ENCODE peak calls at places on chromosome 3, in nine cellular contexts. V is esophagus muscularis mucosa, N is psoas muscle, I is testis, K is Panc1, O is cardiac muscle cell, P is bronchial epithelial cell, D is GM13976, F is foreskin fibroblast. J is an unnamed sample.

GRCh38 chr3:48997714-48998637 is 7.9 kb downstream of the P4HTM start:
- DNase-seq in N (no peak), D (peak), P (no peak), V (no peak), K (no peak), F (no peak), O (no peak), I (no peak), J (no peak)

GRCh38 chr3:175005193-175005592 is 146.1 kb downstream of the NAALADL2 start:
- DNase-seq in F (no peak), O (no peak), I (no peak), N (no peak), P (no peak), V (no peak), D (no peak), K (no peak), J (no peak)

GRCh38 chr3:53677406-53677805 is 168.8 kb downstream of the CHDH start:
- DNase-seq in O (no peak), I (peak), D (no peak), K (no peak), N (no peak), P (no peak), V (peak), F (no peak), J (no peak)

GRCh38 chr3:88203537-88204143 is 53.9 kb downstream of the C3orf38 start:
- DNase-seq in F (peak), D (peak), N (peak), I (peak), P (peak), V (no peak), K (peak), O (peak), J (peak)

GRCh38 chr3:112061152-112061551 is 25.0 kb upstream of the C3orf52 start:
- DNase-seq in V (no peak), O (peak), N (no peak), K (no peak), D (no peak), I (no peak), F (peak), P (no peak), J (no peak)

GRCh38 chr3:152200476-152201422 is 68.0 kb upstream of the MBNL1 start:
- DNase-seq in O (peak), D (no peak), V (no peak), N (no peak), K (no peak), I (no peak), P (no peak), F (peak), J (no peak)

GRCh38 chr3:19645093-19645492 is 288.9 kb downstream of the EFHB start:
- DNase-seq in O (no peak), N (no peak), D (peak), K (no peak), P (peak), V (no peak), I (no peak), F (no peak), J (no peak)

GRCh38 chr3:161371441-161372320 is at the start of gene SPTSSB:
- DNase-seq in I (no peak), V (no peak), F (peak), N (peak), P (peak), K (no peak), D (peak), O (peak), J (peak)

GRCh38 chr3:127706785-127707351 is 34.1 kb downstream of the ABTB1 start:
- DNase-seq in F (no peak), V (no peak), P (no peak), O (no peak), I (no peak), D (no peak), N (no peak), K (no peak), J (no peak)

GRCh38 chr3:30286007-30286669 is 320.3 kb upstream of the TGFBR2 start:
- DNase-seq in N (peak), K (peak), O (peak), F (peak), V (no peak), D (no peak), P (peak), I (peak), J (peak)

GRCh38 chr3:120093119-120093922 is 926 bp downstream of the GSK3B start:
- DNase-seq in D (no peak), O (peak), V (no peak), N (no peak), F (peak), P (peak), I (peak), K (no peak), J (peak)

GRCh38 chr3:159787191-159787590 is 201.4 kb upstream of the IL12A start:
- DNase-seq in K (peak), N (no peak), I (no peak), O (peak), D (no peak), V (no peak), P (peak), F (peak), J (peak)

GRCh38 chr3:185069583-185070030 is 83.3 kb downstream of the C3orf70 start:
- DNase-seq in F (no peak), I (no peak), K (no peak), O (no peak), V (no peak), N (no peak), P (no peak), D (no peak), J (no peak)

GRCh38 chr3:185067173-185067572 is 85.7 kb downstream of the C3orf70 start:
- DNase-seq in O (no peak), N (no peak), K (no peak), D (no peak), F (no peak), V (peak), P (no peak), I (no peak), J (no peak)

GRCh38 chr3:185069023-185069422 is 83.8 kb downstream of the C3orf70 start:
- DNase-seq in I (no peak), V (no peak), O (no peak), F (no peak), K (no peak), D (no peak), P (no peak), N (no peak), J (no peak)

GRCh38 chr3:185071401-185071800 is 81.5 kb downstream of the C3orf70 start:
- DNase-seq in V (no peak), K (no peak), P (no peak), O (no peak), D (no peak), F (no peak), N (no peak), I (no peak), J (no peak)

GRCh38 chr3:185070491-185071335 is 82.1 kb downstream of the C3orf70 start:
- DNase-seq in D (no peak), N (no peak), F (peak), O (peak), P (peak), K (no peak), V (no peak), I (peak), J (peak)
- TF ChIP-seq CTCF in D (no peak), N (no peak), F (peak), O (peak), P (peak), K (peak), V (no peak), I (no peak), J (no peak)

GRCh38 chr3:27464646-27465045 is 19.5 kb downstream of the SLC4A7 start:
- DNase-seq in F (no peak), K (no peak), D (no peak), I (peak), P (no peak), O (no peak), N (no peak), V (no peak), J (no peak)

GRCh38 chr3:27462228-27462627 is 22.0 kb downstream of the SLC4A7 start:
- DNase-seq in N (no peak), V (no peak), O (no peak), P (peak), D (no peak), K (no peak), I (no peak), F (no peak), J (no peak)

GRCh38 chr3:27468283-27468886 is 15.8 kb downstream of the SLC4A7 start:
- DNase-seq in O (no peak), I (no peak), K (no peak), F (no peak), D (no peak), P (no peak), N (no peak), V (no peak), J (no peak)

GRCh38 chr3:27472166-27472565 is 12.0 kb downstream of the SLC4A7 start:
- DNase-seq in K (no peak), O (no peak), I (no peak), D (no peak), P (no peak), F (peak), N (no peak), V (no peak), J (no peak)

DNA sequence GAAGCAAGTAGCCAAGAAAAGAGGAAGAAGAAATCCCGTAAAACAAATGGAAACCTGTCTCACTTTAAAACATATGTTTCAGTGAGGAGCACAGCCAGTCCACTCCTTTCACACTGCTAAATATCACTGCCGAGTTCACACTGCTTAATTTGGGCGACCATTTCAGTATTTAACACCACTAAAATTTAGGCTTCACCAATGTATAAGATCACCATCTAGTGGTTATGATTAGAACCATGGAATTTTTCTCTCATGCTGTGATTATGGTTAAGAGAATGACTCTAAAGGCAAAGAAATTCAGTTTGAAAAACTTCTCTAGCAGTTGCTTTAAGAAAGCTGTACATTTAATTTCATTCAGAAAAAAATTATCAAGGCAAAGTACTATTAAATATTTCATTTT is 16.6 kb downstream of the SLC4A7 start:
- DNase-seq in O (peak), K (no peak), D (peak), P (peak), V (no peak), F (peak), N (no peak), I (no peak), J (no peak)
- TF ChIP-seq CTCF in O (peak), K (peak), D (peak), P (peak), V (peak), F (peak), N (peak), I (peak), J (no peak)

DNA sequence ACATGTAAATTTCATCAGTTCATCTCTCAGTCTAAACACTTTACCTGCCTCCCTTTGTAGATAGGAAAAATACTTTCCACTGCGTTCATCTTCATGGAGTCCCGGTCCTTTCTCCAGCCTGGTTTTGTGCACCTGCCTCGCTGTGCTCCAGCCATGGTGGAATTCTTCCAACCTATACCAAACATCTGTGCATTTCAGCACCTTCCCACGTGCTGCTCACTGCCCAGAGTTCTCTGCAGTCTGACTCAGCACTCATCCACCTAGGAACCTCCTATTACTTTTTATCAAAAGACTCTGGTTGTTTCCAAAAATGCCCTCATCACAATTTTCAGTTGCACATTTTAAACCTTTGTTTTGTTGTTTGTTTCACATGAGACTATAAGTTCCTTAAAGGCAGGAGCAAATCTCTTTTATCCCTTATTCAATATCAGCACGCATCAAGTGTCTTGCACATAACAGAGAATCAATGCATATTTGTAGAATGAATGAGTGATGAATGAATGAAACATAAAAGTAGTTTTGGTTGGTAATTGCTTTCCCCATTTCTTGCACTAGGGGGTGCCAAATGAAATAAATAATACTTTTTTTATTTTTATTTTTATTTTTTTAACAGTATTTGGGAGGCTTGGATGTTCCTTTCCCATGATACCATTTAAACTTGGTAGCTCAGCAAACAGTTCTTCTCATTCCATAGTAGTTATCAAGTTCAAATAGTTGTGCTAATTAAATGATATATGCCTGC is 30.2 kb upstream of the ADAMTS9 start:
- DNase-seq in D (no peak), I (no peak), P (peak), O (peak), V (no peak), N (no peak), F (peak), K (no peak), J (no peak)
- TF ChIP-seq CTCF in D (no peak), I (no peak), P (peak), O (peak), V (peak), N (peak), F (peak), K (peak), J (no peak)

GRCh38 chr3:148459931-148460513 is 237.7 kb upstream of the AGTR1 start:
- DNase-seq in F (peak), V (no peak), O (peak), I (no peak), P (no peak), N (no peak), D (no peak), K (no peak), J (no peak)
- TF ChIP-seq CTCF in F (peak), V (peak), O (no peak), I (peak), P (peak), N (peak), D (no peak), K (peak), J (peak)

GRCh38 chr3:165206454-165207266 is 10.5 kb upstream of the SLITRK3 start:
- DNase-seq in V (no peak), O (peak), F (peak), N (peak), I (peak), P (peak), K (peak), D (peak), J (peak)

GRCh38 chr3:165201964-165202363 is 5.8 kb upstream of the SLITRK3 start:
- DNase-seq in V (no peak), F (no peak), K (no peak), I (no peak), D (no peak), N (no peak), P (no peak), O (no peak), J (no peak)

GRCh38 chr3:165210132-165210531 is 13.9 kb upstream of the SLITRK3 start:
- DNase-seq in P (no peak), F (no peak), V (no peak), I (no peak), O (no peak), D (no peak), N (no peak), K (no peak), J (no peak)

GRCh38 chr3:165202995-165203394 is 6.8 kb upstream of the SLITRK3 start:
- DNase-seq in V (no peak), D (no peak), P (no peak), F (no peak), K (no peak), I (no peak), O (no peak), N (no peak), J (no peak)

GRCh38 chr3:165204445-165204844 is 8.3 kb upstream of the SLITRK3 start:
- DNase-seq in F (no peak), N (no peak), V (no peak), D (no peak), O (no peak), K (no peak), I (no peak), P (no peak), J (no peak)
- TF ChIP-seq CTCF in F (no peak), N (no peak), V (no peak), D (no peak), O (no peak), K (no peak), I (no peak), P (no peak), J (no peak)

DNA sequence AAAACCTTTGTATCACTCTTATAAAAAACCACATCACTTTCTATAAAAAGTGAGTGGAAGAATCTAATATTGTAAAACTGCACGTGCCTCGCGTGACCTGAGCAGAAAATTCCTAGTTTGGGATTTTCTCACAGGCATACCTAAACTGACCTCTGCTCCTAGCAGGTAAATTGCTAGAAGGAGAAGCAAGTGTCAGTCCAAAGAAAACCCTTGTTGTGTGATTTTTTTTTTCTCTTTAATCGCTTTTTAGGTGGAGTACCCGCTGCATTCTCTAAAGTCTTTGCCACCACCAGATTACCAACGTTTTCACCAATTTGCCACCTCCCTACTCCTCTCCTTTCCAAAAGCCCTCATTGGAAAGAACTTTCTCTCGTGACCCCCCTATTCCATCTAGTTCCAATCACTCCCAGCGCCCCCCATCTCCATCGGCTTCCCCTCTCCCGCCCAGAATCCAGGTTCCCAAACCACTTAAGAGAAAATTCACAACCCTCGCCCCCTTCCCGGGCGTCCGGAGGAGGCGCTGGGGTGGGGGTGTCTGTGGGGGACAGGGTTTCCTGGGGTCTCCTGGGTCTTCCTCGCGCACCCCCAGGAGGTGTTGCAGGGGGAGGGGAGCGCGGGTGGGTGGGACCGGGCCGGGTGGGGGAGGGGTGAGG is 401 bp upstream of the UBE2E1 start:
- DNase-seq in N (no peak), V (no peak), I (peak), K (no peak), P (no peak), F (no peak), D (no peak), O (no peak), J (no peak)
- TF ChIP-seq CTCF in N (no peak), V (no peak), I (no peak), K (no peak), P (no peak), F (no peak), D (no peak), O (no peak), J (no peak)

GRCh38 chr3:188179006-188179966 is 25.3 kb downstream of the LPP start:
- DNase-seq in P (no peak), D (no peak), K (no peak), O (no peak), I (peak), F (peak), N (peak), V (no peak), J (no peak)
- TF ChIP-seq CTCF in P (no peak), D (no peak), K (no peak), O (no peak), I (peak), F (no peak), N (peak), V (peak), J (no peak)

GRCh38 chr3:32336123-32336518 is 55.5 kb upstream of the CMTM7 start:
- DNase-seq in I (no peak), K (no peak), P (no peak), F (no peak), N (no peak), O (no peak), V (no peak), D (no peak), J (no peak)

GRCh38 chr3:32335365-32336122 is 56.1 kb upstream of the CMTM7 start:
- DNase-seq in P (no peak), I (no peak), K (no peak), N (no peak), O (no peak), V (no peak), F (no peak), D (no peak), J (no peak)

GRCh38 chr3:32340039-32340438 is 51.6 kb upstream of the CMTM7 start:
- DNase-seq in P (peak), O (peak), D (peak), K (peak), N (no peak), F (peak), I (peak), V (no peak), J (peak)

GRCh38 chr3:32337501-32337900 is 54.2 kb upstream of the CMTM7 start:
- DNase-seq in I (no peak), K (no peak), D (no peak), V (no peak), P (no peak), O (no peak), F (no peak), N (no peak), J (no peak)

GRCh38 chr3:32334675-32335074 is 57.0 kb upstream of the CMTM7 start:
- DNase-seq in O (no peak), I (no peak), N (no peak), F (no peak), V (no peak), D (peak), K (no peak), P (peak), J (no peak)
- TF ChIP-seq CTCF in O (peak), I (no peak), N (no peak), F (no peak), V (no peak), D (peak), K (peak), P (peak), J (no peak)

J was measured in Calu3.